ENCODE peak calls at places on chromosomes 1 and 21, in seven cellular contexts. M is HepG2, C is T47D, G is HCT116, P is H1, Q is K562, U is GM12878. X is an unnamed sample.

GRCh38 chr21:41832230-41833137 is 46.7 kb downstream of the PRDM15 start:
- DNase-seq in U (no peak), P (no peak), G (no peak), M (no peak), C (no peak), Q (no peak), X (no peak)

GRCh38 chr1:189021577-189021976 is 1456.1 kb downstream of the BRINP3 start:
- DNase-seq in Q (no peak), U (no peak), C (no peak), M (no peak), P (no peak), G (no peak), X (no peak)

GRCh38 chr1:109948285-109948630 is 36.3 kb upstream of the AHCYL1 start:
- DNase-seq in G (no peak), C (no peak), Q (no peak), M (peak; percentile 60), P (no peak), U (no peak), X (no peak)

GRCh38 chr1:94875794-94876193 is 51.1 kb downstream of the CNN3 start:
- DNase-seq in G (no peak), U (no peak), P (no peak), M (no peak), Q (no peak), C (no peak), X (no peak)

GRCh38 chr1:21896652-21897532 is 40.2 kb downstream of the HSPG2 start:
- DNase-seq in G (no peak), P (no peak), M (no peak), U (no peak), C (peak; percentile 41), Q (peak; percentile 81), X (no peak)

GRCh38 chr1:30023300-30024022 is 699.9 kb downstream of the MATN1 start:
- DNase-seq in M (no peak), U (no peak), C (no peak), Q (no peak), P (no peak), G (no peak), X (no peak)

GRCh38 chr21:43923391-43923790 is 58.4 kb downstream of the AGPAT3 start:
- DNase-seq in Q (no peak), C (no peak), U (no peak), P (no peak), M (no peak), G (no peak), X (peak; percentile 46)

GRCh38 chr1:115748396-115749130 is 20.0 kb downstream of the CASQ2 start:
- DNase-seq in G (peak; percentile 4), M (no peak), U (no peak), C (no peak), P (no peak), Q (no peak), X (no peak)

GRCh38 chr21:43975469-43976098 is 36.5 kb upstream of the TRAPPC10 start:
- DNase-seq in U (peak; percentile 33), G (peak; percentile 27), M (peak; percentile 32), P (no peak), Q (peak; percentile 88), C (peak; percentile 91), X (peak; percentile 91)

GRCh38 chr1:208308221-208308620 is 64.0 kb upstream of the PLXNA2 start:
- DNase-seq in Q (no peak), U (no peak), G (no peak), P (no peak), C (no peak), M (no peak), X (no peak)

GRCh38 chr1:217889401-217889800 is 258.3 kb downstream of the SPATA17 start:
- DNase-seq in U (no peak), C (no peak), M (no peak), G (no peak), Q (no peak), P (peak; percentile 47), X (no peak)

GRCh38 chr1:210174133-210174532 is 58.5 kb upstream of the SERTAD4 start:
- DNase-seq in M (no peak), U (no peak), P (no peak), Q (no peak), C (no peak), G (no peak), X (no peak)

GRCh38 chr1:38584408-38585037 is 275.0 kb downstream of the RRAGC start:
- DNase-seq in P (no peak), C (no peak), M (no peak), G (no peak), U (no peak), Q (peak; percentile 47), X (no peak)

GRCh38 chr1:116418091-116418830 is 45.2 kb downstream of the ATP1A1 start:
- DNase-seq in Q (peak; percentile 71), G (peak; percentile 68), C (peak; percentile 7), P (peak; percentile 53), M (peak; percentile 61), U (peak; percentile 51), X (peak; percentile 89)

GRCh38 chr1:9960705-9961562 is 17.7 kb downstream of the NMNAT1 start:
- DNase-seq in Q (no peak), P (no peak), M (no peak), G (no peak), U (peak; percentile 27), C (no peak), X (no peak)

GRCh38 chr1:243917177-243917862 is 67.3 kb upstream of the AKT3 start:
- DNase-seq in M (no peak), Q (no peak), G (no peak), P (peak; percentile 23), U (no peak), C (no peak), X (peak; percentile 82)

GRCh38 chr1:32464716-32465540 is at the start of gene ZBTB8B:
- DNase-seq in Q (peak; percentile 74), G (peak; percentile 26), P (peak; percentile 94), M (peak; percentile 41), U (no peak), C (no peak), X (peak; percentile 99)

GRCh38 chr1:1858382-1859086 is 32.4 kb downstream of the GNB1 start:
- DNase-seq in Q (peak; percentile 82), C (no peak), G (no peak), U (no peak), P (no peak), M (peak; percentile 62), X (peak; percentile 89)

GRCh38 chr1:147072371-147073061 is 99.8 kb downstream of the PRKAB2 start:
- DNase-seq in P (no peak), M (no peak), G (no peak), U (no peak), C (no peak), Q (no peak), X (peak; percentile 37)

GRCh38 chr1:86500731-86501130 is 32.0 kb downstream of the CLCA1 start:
- DNase-seq in U (no peak), G (no peak), Q (no peak), C (no peak), M (no peak), P (no peak), X (no peak)

GRCh38 chr1:18348354-18348753 is 132.4 kb upstream of the KLHDC7A start:
- DNase-seq in P (no peak), U (no peak), M (no peak), C (no peak), G (no peak), Q (no peak), X (no peak)

GRCh38 chr1:169043823-169044222 is 62.7 kb upstream of the ATP1B1 start:
- DNase-seq in P (no peak), Q (no peak), U (no peak), M (no peak), C (no peak), G (no peak), X (no peak)

GRCh38 chr21:32190491-32191144 is 88.2 kb downstream of the MIS18A start:
- DNase-seq in G (no peak), Q (no peak), P (no peak), M (no peak), C (no peak), U (peak; percentile 31), X (no peak)

GRCh38 chr1:203867816-203868215 is 6.4 kb downstream of the SNRPE start:
- DNase-seq in Q (no peak), C (no peak), U (no peak), P (no peak), G (no peak), M (no peak), X (no peak)

GRCh38 chr21:46429754-46430681 is 28.7 kb upstream of the DIP2A start:
- DNase-seq in P (no peak), Q (no peak), M (no peak), G (no peak), C (no peak), U (no peak), X (no peak)

DNA sequence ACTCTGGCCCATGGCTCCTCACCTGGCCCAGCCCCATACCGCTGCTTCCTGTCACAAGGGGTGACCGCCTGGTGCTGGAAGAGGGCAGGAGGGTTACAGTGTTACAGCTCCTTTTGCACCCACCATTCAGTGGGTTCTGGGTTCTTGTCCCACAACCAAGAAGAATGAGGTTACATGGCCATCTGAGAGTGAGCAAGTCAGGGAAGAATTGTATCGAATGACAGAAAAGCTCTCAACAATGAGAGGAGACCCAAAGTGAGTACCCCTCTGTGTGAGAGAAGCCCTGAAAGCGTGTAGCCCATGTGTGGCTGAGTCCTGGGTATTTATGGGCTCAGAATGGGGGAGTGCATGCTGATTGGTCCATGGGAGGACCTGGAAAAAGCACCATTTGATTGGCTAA is 888.5 kb downstream of the ADGRL2 start:
- DNase-seq in M (no peak), C (no peak), U (no peak), Q (no peak), G (no peak), P (no peak), X (no peak)
- TF ChIP-seq JUND in M (no peak), C (no peak), U (no peak), Q (no peak), G (no peak), P (no peak), X (no peak)

GRCh38 chr1:26786437-26787380 is 1.0 kb upstream of the PIGV start:
- DNase-seq in G (no peak), P (no peak), C (no peak), M (peak; percentile 71), U (no peak), Q (peak; percentile 95), X (peak; percentile 77)

GRCh38 chr1:26788515-26788785 is 700 bp downstream of the PIGV start:
- DNase-seq in G (no peak), M (no peak), U (no peak), C (no peak), P (no peak), Q (no peak), X (no peak)

GRCh38 chr1:26787706-26788514 is at the start of gene PIGV:
- DNase-seq in G (peak; percentile 55), U (no peak), M (peak; percentile 64), Q (peak; percentile 95), P (no peak), C (peak; percentile 67), X (peak; percentile 97)

GRCh38 chr1:26785611-26786436 is 1.9 kb upstream of the PIGV start:
- DNase-seq in P (no peak), C (no peak), U (no peak), G (no peak), Q (no peak), M (no peak), X (no peak)

GRCh38 chr1:26787381-26787705 is 407 bp upstream of the PIGV start:
- DNase-seq in Q (no peak), M (no peak), G (no peak), U (peak; percentile 80), P (no peak), C (no peak), X (no peak)
- TF ChIP-seq JUND in Q (no peak), M (no peak), G (no peak), U (no peak), P (no peak), C (no peak), X (no peak)

GRCh38 chr1:155307247-155307740 is 1.4 kb upstream of the FDPS start:
- DNase-seq in G (no peak), P (no peak), Q (no peak), U (no peak), M (peak; percentile 85), C (no peak), X (no peak)
- TF ChIP-seq JUND in G (no peak), P (no peak), Q (no peak), U (no peak), M (no peak), C (no peak), X (no peak)

GRCh38 chr1:211732276-211732571 is 56.8 kb upstream of the NEK2 start:
- DNase-seq in G (no peak), Q (no peak), U (no peak), M (no peak), P (no peak), C (no peak), X (no peak)
- TF ChIP-seq JUND in G (no peak), Q (no peak), U (no peak), M (no peak), P (no peak), C (no peak), X (no peak)

X was measured in SK-N-SH.